ENCODE peak calls at places on chromosome 12, in seven cellular contexts. One of them, this sample, is unnamed.

GRCh38 chr12:21337959-21338704 is 3.4 kb upstream of the SLCO1A2 start:
- DNase-seq in stimulated activated CD4-positive, alpha-beta T cell treated with anti-CD3 and anti-CD28 coated beads, Interleukin-4, amount 100 ng/mL, for 48 hours: no peak
- DNase-seq in activated CD4-positive, alpha-beta T cell treated with anti-CD3 and anti-CD28 coated beads for 4 hours: no peak
- DNase-seq in NCI-H1417 treated with DMSO at 0.1 percent for 48 hours: no peak
- DNase-seq in LHCN-M2: no peak
- DNase-seq in NCI-H1436: no peak
- DNase-seq in GM19239: no peak
- DNase-seq in this sample: no peak

GRCh38 chr12:124442281-124442680 is 125.1 kb downstream of the NCOR2 start:
- DNase-seq in stimulated activated CD4-positive, alpha-beta T cell treated with anti-CD3 and anti-CD28 coated beads, Interleukin-4, amount 100 ng/mL, for 48 hours: no peak
- DNase-seq in activated CD4-positive, alpha-beta T cell treated with anti-CD3 and anti-CD28 coated beads for 4 hours: no peak
- DNase-seq in NCI-H1417 treated with DMSO at 0.1 percent for 48 hours: no peak
- DNase-seq in LHCN-M2: no peak
- DNase-seq in NCI-H1436: no peak
- DNase-seq in GM19239: no peak
- DNase-seq in this sample: no peak

GRCh38 chr12:89544730-89545184 is 18.9 kb upstream of the POC1B start:
- DNase-seq in stimulated activated CD4-positive, alpha-beta T cell treated with anti-CD3 and anti-CD28 coated beads, Interleukin-4, amount 100 ng/mL, for 48 hours: no peak
- DNase-seq in activated CD4-positive, alpha-beta T cell treated with anti-CD3 and anti-CD28 coated beads for 4 hours: no peak
- DNase-seq in NCI-H1417 treated with DMSO at 0.1 percent for 48 hours: no peak
- DNase-seq in LHCN-M2: peak
- DNase-seq in NCI-H1436: no peak
- DNase-seq in GM19239: no peak
- DNase-seq in this sample: no peak

GRCh38 chr12:2267624-2268477 is 215.1 kb downstream of the CACNA1C start:
- DNase-seq in stimulated activated CD4-positive, alpha-beta T cell treated with anti-CD3 and anti-CD28 coated beads, Interleukin-4, amount 100 ng/mL, for 48 hours: no peak
- DNase-seq in activated CD4-positive, alpha-beta T cell treated with anti-CD3 and anti-CD28 coated beads for 4 hours: no peak
- DNase-seq in NCI-H1417 treated with DMSO at 0.1 percent for 48 hours: no peak
- DNase-seq in LHCN-M2: peak
- DNase-seq in NCI-H1436: no peak
- DNase-seq in GM19239: no peak
- DNase-seq in this sample: no peak

GRCh38 chr12:116299548-116300150 is 22.2 kb upstream of the MED13L start:
- DNase-seq in stimulated activated CD4-positive, alpha-beta T cell treated with anti-CD3 and anti-CD28 coated beads, Interleukin-4, amount 100 ng/mL, for 48 hours: no peak
- DNase-seq in activated CD4-positive, alpha-beta T cell treated with anti-CD3 and anti-CD28 coated beads for 4 hours: no peak
- DNase-seq in NCI-H1417 treated with DMSO at 0.1 percent for 48 hours: no peak
- DNase-seq in LHCN-M2: peak
- DNase-seq in NCI-H1436: no peak
- DNase-seq in GM19239: no peak
- DNase-seq in this sample: no peak

GRCh38 chr12:56041579-56042429 is at the start of gene RPS26:
- DNase-seq in stimulated activated CD4-positive, alpha-beta T cell treated with anti-CD3 and anti-CD28 coated beads, Interleukin-4, amount 100 ng/mL, for 48 hours: peak
- DNase-seq in activated CD4-positive, alpha-beta T cell treated with anti-CD3 and anti-CD28 coated beads for 4 hours: peak
- DNase-seq in NCI-H1417 treated with DMSO at 0.1 percent for 48 hours: peak
- DNase-seq in LHCN-M2: peak
- DNase-seq in NCI-H1436: peak
- DNase-seq in GM19239: peak
- DNase-seq in this sample: peak

GRCh38 chr12:115657081-115658013 is 620.1 kb downstream of the MED13L start:
- DNase-seq in stimulated activated CD4-positive, alpha-beta T cell treated with anti-CD3 and anti-CD28 coated beads, Interleukin-4, amount 100 ng/mL, for 48 hours: no peak
- DNase-seq in activated CD4-positive, alpha-beta T cell treated with anti-CD3 and anti-CD28 coated beads for 4 hours: no peak
- DNase-seq in NCI-H1417 treated with DMSO at 0.1 percent for 48 hours: no peak
- DNase-seq in LHCN-M2: no peak
- DNase-seq in NCI-H1436: no peak
- DNase-seq in GM19239: no peak
- DNase-seq in this sample: no peak

GRCh38 chr12:34598851-34599529 is 576.7 kb downstream of the ALG10 start:
- DNase-seq in stimulated activated CD4-positive, alpha-beta T cell treated with anti-CD3 and anti-CD28 coated beads, Interleukin-4, amount 100 ng/mL, for 48 hours: no peak
- DNase-seq in activated CD4-positive, alpha-beta T cell treated with anti-CD3 and anti-CD28 coated beads for 4 hours: no peak
- DNase-seq in NCI-H1417 treated with DMSO at 0.1 percent for 48 hours: no peak
- DNase-seq in LHCN-M2: no peak
- DNase-seq in NCI-H1436: no peak
- DNase-seq in GM19239: no peak
- DNase-seq in this sample: no peak

GRCh38 chr12:105083041-105083440 is 1.2 kb downstream of the ALDH1L2 start:
- DNase-seq in stimulated activated CD4-positive, alpha-beta T cell treated with anti-CD3 and anti-CD28 coated beads, Interleukin-4, amount 100 ng/mL, for 48 hours: no peak
- DNase-seq in activated CD4-positive, alpha-beta T cell treated with anti-CD3 and anti-CD28 coated beads for 4 hours: no peak
- DNase-seq in NCI-H1417 treated with DMSO at 0.1 percent for 48 hours: no peak
- DNase-seq in LHCN-M2: no peak
- DNase-seq in NCI-H1436: no peak
- DNase-seq in GM19239: no peak
- DNase-seq in this sample: no peak

GRCh38 chr12:6038160-6038559 is 86.3 kb downstream of the VWF start:
- DNase-seq in stimulated activated CD4-positive, alpha-beta T cell treated with anti-CD3 and anti-CD28 coated beads, Interleukin-4, amount 100 ng/mL, for 48 hours: peak
- DNase-seq in activated CD4-positive, alpha-beta T cell treated with anti-CD3 and anti-CD28 coated beads for 4 hours: peak
- DNase-seq in NCI-H1417 treated with DMSO at 0.1 percent for 48 hours: no peak
- DNase-seq in LHCN-M2: peak
- DNase-seq in NCI-H1436: peak
- DNase-seq in GM19239: peak
- DNase-seq in this sample: no peak

GRCh38 chr12:121762269-121762668 is 31.2 kb downstream of the RHOF start:
- DNase-seq in stimulated activated CD4-positive, alpha-beta T cell treated with anti-CD3 and anti-CD28 coated beads, Interleukin-4, amount 100 ng/mL, for 48 hours: no peak
- DNase-seq in activated CD4-positive, alpha-beta T cell treated with anti-CD3 and anti-CD28 coated beads for 4 hours: no peak
- DNase-seq in NCI-H1417 treated with DMSO at 0.1 percent for 48 hours: no peak
- DNase-seq in LHCN-M2: no peak
- DNase-seq in NCI-H1436: no peak
- DNase-seq in GM19239: no peak
- DNase-seq in this sample: no peak

GRCh38 chr12:110247340-110248095 is 33.5 kb upstream of the ATP2A2 start:
- DNase-seq in stimulated activated CD4-positive, alpha-beta T cell treated with anti-CD3 and anti-CD28 coated beads, Interleukin-4, amount 100 ng/mL, for 48 hours: no peak
- DNase-seq in activated CD4-positive, alpha-beta T cell treated with anti-CD3 and anti-CD28 coated beads for 4 hours: no peak
- DNase-seq in NCI-H1417 treated with DMSO at 0.1 percent for 48 hours: no peak
- DNase-seq in LHCN-M2: peak
- DNase-seq in NCI-H1436: no peak
- DNase-seq in GM19239: no peak
- DNase-seq in this sample: no peak

GRCh38 chr12:57066245-57066644 is 12.3 kb downstream of the NEMP1 start:
- DNase-seq in stimulated activated CD4-positive, alpha-beta T cell treated with anti-CD3 and anti-CD28 coated beads, Interleukin-4, amount 100 ng/mL, for 48 hours: no peak
- DNase-seq in activated CD4-positive, alpha-beta T cell treated with anti-CD3 and anti-CD28 coated beads for 4 hours: no peak
- DNase-seq in NCI-H1417 treated with DMSO at 0.1 percent for 48 hours: no peak
- DNase-seq in LHCN-M2: no peak
- DNase-seq in NCI-H1436: no peak
- DNase-seq in GM19239: no peak
- DNase-seq in this sample: no peak

GRCh38 chr12:29374913-29375312 is 6.1 kb downstream of the ERGIC2 start:
- DNase-seq in stimulated activated CD4-positive, alpha-beta T cell treated with anti-CD3 and anti-CD28 coated beads, Interleukin-4, amount 100 ng/mL, for 48 hours: no peak
- DNase-seq in activated CD4-positive, alpha-beta T cell treated with anti-CD3 and anti-CD28 coated beads for 4 hours: no peak
- DNase-seq in NCI-H1417 treated with DMSO at 0.1 percent for 48 hours: no peak
- DNase-seq in LHCN-M2: no peak
- DNase-seq in NCI-H1436: no peak
- DNase-seq in GM19239: no peak
- DNase-seq in this sample: no peak

GRCh38 chr12:112314981-112315380 is 67.2 kb downstream of the HECTD4 start:
- DNase-seq in stimulated activated CD4-positive, alpha-beta T cell treated with anti-CD3 and anti-CD28 coated beads, Interleukin-4, amount 100 ng/mL, for 48 hours: no peak
- DNase-seq in activated CD4-positive, alpha-beta T cell treated with anti-CD3 and anti-CD28 coated beads for 4 hours: no peak
- DNase-seq in NCI-H1417 treated with DMSO at 0.1 percent for 48 hours: no peak
- DNase-seq in LHCN-M2: no peak
- DNase-seq in NCI-H1436: no peak
- DNase-seq in GM19239: no peak
- DNase-seq in this sample: no peak

GRCh38 chr12:12498210-12498609 is 64.5 kb downstream of the DUSP16 start:
- DNase-seq in stimulated activated CD4-positive, alpha-beta T cell treated with anti-CD3 and anti-CD28 coated beads, Interleukin-4, amount 100 ng/mL, for 48 hours: no peak
- DNase-seq in activated CD4-positive, alpha-beta T cell treated with anti-CD3 and anti-CD28 coated beads for 4 hours: no peak
- DNase-seq in NCI-H1417 treated with DMSO at 0.1 percent for 48 hours: no peak
- DNase-seq in LHCN-M2: no peak
- DNase-seq in NCI-H1436: no peak
- DNase-seq in GM19239: no peak
- DNase-seq in this sample: no peak

GRCh38 chr12:11959117-11959823 is 111.5 kb upstream of the BCL2L14 start:
- DNase-seq in stimulated activated CD4-positive, alpha-beta T cell treated with anti-CD3 and anti-CD28 coated beads, Interleukin-4, amount 100 ng/mL, for 48 hours: no peak
- DNase-seq in activated CD4-positive, alpha-beta T cell treated with anti-CD3 and anti-CD28 coated beads for 4 hours: no peak
- DNase-seq in NCI-H1417 treated with DMSO at 0.1 percent for 48 hours: no peak
- DNase-seq in LHCN-M2: no peak
- DNase-seq in NCI-H1436: no peak
- DNase-seq in GM19239: no peak
- DNase-seq in this sample: peak

GRCh38 chr12:56362130-56363059 is at the start of gene APOF:
- DNase-seq in stimulated activated CD4-positive, alpha-beta T cell treated with anti-CD3 and anti-CD28 coated beads, Interleukin-4, amount 100 ng/mL, for 48 hours: no peak
- DNase-seq in activated CD4-positive, alpha-beta T cell treated with anti-CD3 and anti-CD28 coated beads for 4 hours: no peak
- DNase-seq in NCI-H1417 treated with DMSO at 0.1 percent for 48 hours: no peak
- DNase-seq in LHCN-M2: no peak
- DNase-seq in NCI-H1436: no peak
- DNase-seq in GM19239: no peak
- DNase-seq in this sample: no peak

GRCh38 chr12:58310828-58311273 is 369.5 kb downstream of the ATP23 start:
- DNase-seq in stimulated activated CD4-positive, alpha-beta T cell treated with anti-CD3 and anti-CD28 coated beads, Interleukin-4, amount 100 ng/mL, for 48 hours: no peak
- DNase-seq in activated CD4-positive, alpha-beta T cell treated with anti-CD3 and anti-CD28 coated beads for 4 hours: no peak
- DNase-seq in NCI-H1417 treated with DMSO at 0.1 percent for 48 hours: no peak
- DNase-seq in LHCN-M2: peak
- DNase-seq in NCI-H1436: no peak
- DNase-seq in GM19239: no peak
- DNase-seq in this sample: peak